ENCODE peak calls at places on chromosomes 6 and 20, in six cellular contexts. G is fibroblast of the aortic adventitia, P is B cell, M is foreskin fibroblast, L is chondrocyte, X is PC-3. Z is an unnamed sample.

GRCh38 chr6:44841829-44842228 is 454.3 kb downstream of the CDC5L start:
- DNase-seq in G (no peak), P (no peak), M (no peak), L (no peak), X (no peak), Z (no peak)

GRCh38 chr20:32288225-32288849 is 10.9 kb downstream of the KIF3B start:
- DNase-seq in G (no peak), P (no peak), M (no peak), L (no peak), X (no peak), Z (no peak)

GRCh38 chr6:30885481-30885998 is 1.2 kb downstream of the DDR1 start:
- DNase-seq in G (no peak), P (no peak), M (peak), L (no peak), X (peak), Z (peak)

GRCh38 chr20:14234666-14235295 is 102.6 kb downstream of the FLRT3 start:
- DNase-seq in G (peak), P (no peak), M (peak), L (no peak), X (peak), Z (no peak)

GRCh38 chr6:116010400-116011095 is 50.1 kb downstream of the FRK start:
- DNase-seq in G (peak), P (peak), M (peak), L (no peak), X (peak), Z (peak)

GRCh38 chr6:3202999-3203696 is 24.3 kb downstream of the TUBB2B start:
- DNase-seq in G (peak), P (no peak), M (peak), L (no peak), X (no peak), Z (peak)

GRCh38 chr20:38094968-38095689 is 61.6 kb downstream of the RPRD1B start:
- DNase-seq in G (peak), P (no peak), M (no peak), L (no peak), X (no peak), Z (no peak)

GRCh38 chr6:33988121-33989015 is 157.5 kb downstream of the GRM4 start:
- DNase-seq in G (no peak), P (no peak), M (no peak), L (no peak), X (no peak), Z (no peak)

GRCh38 chr20:48011025-48011424 is 225.7 kb upstream of the SULF2 start:
- DNase-seq in G (no peak), P (no peak), M (no peak), L (no peak), X (no peak), Z (no peak)

GRCh38 chr6:125486881-125487280 is 185.1 kb upstream of the HDDC2 start:
- DNase-seq in G (peak), P (no peak), M (peak), L (no peak), X (no peak), Z (no peak)

GRCh38 chr20:53785320-53785719 is 191.7 kb upstream of the ZNF217 start:
- DNase-seq in G (no peak), P (no peak), M (no peak), L (no peak), X (peak), Z (no peak)

GRCh38 chr20:46828471-46828870 is 66.2 kb upstream of the EYA2 start:
- DNase-seq in G (peak), P (no peak), M (peak), L (no peak), X (peak), Z (no peak)

GRCh38 chr20:19015326-19015725 is 197.1 kb upstream of the SLC24A3 start:
- DNase-seq in G (no peak), P (no peak), M (no peak), L (no peak), X (no peak), Z (no peak)

GRCh38 chr6:35082046-35082732 is 59.0 kb downstream of the TCP11 start:
- DNase-seq in G (no peak), P (no peak), M (no peak), L (no peak), X (no peak), Z (no peak)

GRCh38 chr6:50198245-50198644 is 148.5 kb upstream of the DEFB112 start:
- DNase-seq in G (no peak), P (no peak), M (no peak), L (no peak), X (no peak), Z (no peak)

GRCh38 chr20:3121271-3121911 is 36.9 kb upstream of the AVP start:
- DNase-seq in G (no peak), P (no peak), M (no peak), L (peak), X (no peak), Z (no peak)

GRCh38 chr6:132136976-132137375 is 185.8 kb upstream of the CCN2 start:
- DNase-seq in G (peak), P (no peak), M (peak), L (no peak), X (no peak), Z (no peak)

GRCh38 chr6:77463308-77463880 is at the start of gene HTR1B:
- DNase-seq in G (no peak), P (no peak), M (peak), L (peak), X (no peak), Z (peak)

GRCh38 chr6:53494076-53494475 is 50.8 kb downstream of the GCLC start:
- DNase-seq in G (peak), P (no peak), M (peak), L (no peak), X (peak), Z (no peak)

GRCh38 chr20:38609828-38610227 is 8.2 kb downstream of the ARHGAP40 start:
- DNase-seq in G (no peak), P (no peak), M (no peak), L (no peak), X (no peak), Z (no peak)

GRCh38 chr6:108904731-108905130 is 56.5 kb downstream of the ARMC2 start:
- DNase-seq in G (no peak), P (peak), M (no peak), L (no peak), X (no peak), Z (peak)

GRCh38 chr6:139449611-139450000 is 75.2 kb upstream of the CITED2 start:
- DNase-seq in G (peak), P (no peak), M (peak), L (no peak), X (peak), Z (no peak)

GRCh38 chr20:59623583-59623982 is 19.2 kb downstream of the PHACTR3 start:
- DNase-seq in G (no peak), P (no peak), M (no peak), L (no peak), X (no peak), Z (no peak)

GRCh38 chr20:34978092-34978744 is 22.6 kb downstream of the MYH7B start:
- DNase-seq in G (no peak), P (no peak), M (no peak), L (no peak), X (no peak), Z (no peak)

GRCh38 chr20:60057866-60058807 is 99.9 kb downstream of the CDH26 start:
- DNase-seq in G (no peak), P (peak), M (peak), L (no peak), X (no peak), Z (no peak)

GRCh38 chr6:10235339-10235738 is 179.5 kb downstream of the TFAP2A start:
- DNase-seq in G (no peak), P (no peak), M (no peak), L (no peak), X (no peak), Z (no peak)
- TF ChIP-seq CTCF in G (no peak), P (no peak), M (no peak), L (no peak), X (no peak), Z (no peak)

DNA sequence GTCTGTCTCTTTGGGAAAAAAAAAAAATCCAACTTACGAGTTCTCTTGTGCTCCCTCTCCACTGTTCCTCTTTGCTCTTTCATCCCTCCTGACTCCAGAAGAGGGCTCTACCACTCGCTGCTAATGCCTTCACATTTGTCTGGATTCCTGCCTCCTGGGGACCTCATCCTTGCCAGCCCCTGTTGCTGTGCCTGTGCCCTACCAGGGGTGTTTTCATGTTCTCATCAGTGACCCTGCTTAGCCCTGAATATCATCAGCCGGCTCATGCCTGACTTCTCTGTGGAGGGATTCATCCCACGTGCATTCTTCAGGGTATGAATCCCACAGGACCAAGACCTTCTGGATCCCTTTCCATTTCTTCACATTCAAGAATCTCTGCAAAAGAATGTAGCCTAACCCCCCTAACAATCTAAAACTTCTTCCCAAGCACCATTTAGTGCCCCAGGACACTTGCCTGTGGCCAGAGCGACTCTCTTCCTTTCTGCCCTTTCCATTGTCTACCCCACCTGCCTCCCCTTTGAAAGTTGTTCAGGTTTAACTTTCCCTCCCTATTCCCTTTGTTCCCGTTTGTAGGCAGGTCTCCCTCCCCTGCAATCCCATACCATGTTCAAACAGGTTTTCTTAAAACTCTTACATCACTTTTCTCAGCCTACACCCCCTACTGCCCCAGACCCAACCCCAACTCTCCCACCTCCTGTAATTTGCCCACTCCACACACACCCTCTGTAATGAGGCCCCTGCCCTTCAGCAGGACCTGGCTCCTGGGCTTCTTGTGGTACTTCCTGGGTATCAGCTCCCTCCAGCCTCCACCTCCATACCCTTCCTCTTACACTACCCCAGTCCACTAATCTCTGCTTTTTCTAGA is 50.2 kb downstream of the RREB1 start:
- DNase-seq in G (peak), P (no peak), M (peak), L (no peak), X (no peak), Z (no peak)
- TF ChIP-seq CTCF in G (no peak), P (no peak), M (peak), L (peak), X (no peak), Z (no peak)

DNA sequence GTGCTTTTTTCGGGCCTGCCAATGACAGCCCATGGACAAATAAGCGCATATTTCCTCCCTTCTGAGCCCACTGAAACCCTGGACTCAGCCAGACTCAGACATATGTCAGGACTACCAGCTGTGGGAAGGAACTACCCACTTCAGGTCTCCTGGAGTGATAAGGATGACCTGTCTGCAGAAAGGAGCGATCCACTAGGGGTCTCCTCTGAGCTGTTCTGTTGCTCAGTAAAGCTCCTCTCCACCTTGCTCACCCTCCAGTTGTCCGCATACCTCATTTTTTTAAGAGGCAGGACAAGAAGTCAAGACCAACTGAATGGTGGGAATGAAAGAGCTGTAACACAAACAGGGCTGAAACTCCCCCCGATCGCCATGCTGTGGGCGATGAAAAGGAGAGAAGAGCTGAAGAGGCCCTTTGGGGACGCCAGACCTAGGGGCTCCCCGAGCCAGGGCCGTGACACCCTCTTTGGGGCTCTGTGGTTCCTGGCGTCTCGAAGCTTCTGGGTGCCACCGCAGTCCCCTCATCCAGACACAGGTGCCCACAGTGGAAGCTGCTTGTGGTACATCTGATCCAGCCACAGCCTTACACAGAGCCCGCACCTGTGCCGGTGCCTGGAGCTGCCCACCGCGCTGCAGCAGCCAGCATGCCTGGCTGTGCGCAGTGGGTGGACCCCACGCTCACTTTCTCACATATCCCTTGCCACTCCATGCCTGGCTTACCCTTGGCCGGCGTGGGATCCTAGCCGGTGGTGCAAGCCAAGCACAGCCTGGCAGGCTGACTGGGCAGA is 68.8 kb downstream of the EYS start:
- DNase-seq in G (no peak), P (no peak), M (no peak), L (peak), X (peak), Z (no peak)
- TF ChIP-seq CTCF in G (no peak), P (no peak), M (no peak), L (no peak), X (peak), Z (no peak)

GRCh38 chr20:57290178-57290484 is 23.7 kb upstream of the BMP7 start:
- DNase-seq in G (no peak), P (no peak), M (no peak), L (no peak), X (no peak), Z (no peak)

GRCh38 chr20:57288676-57289075 is 22.2 kb upstream of the BMP7 start:
- DNase-seq in G (no peak), P (no peak), M (peak), L (no peak), X (no peak), Z (no peak)

GRCh38 chr20:57287901-57288300 is 21.5 kb upstream of the BMP7 start:
- DNase-seq in G (no peak), P (no peak), M (no peak), L (no peak), X (no peak), Z (no peak)

GRCh38 chr20:57289401-57290177 is 23.1 kb upstream of the BMP7 start:
- DNase-seq in G (no peak), P (no peak), M (no peak), L (no peak), X (no peak), Z (no peak)

GRCh38 chr20:57287007-57287810 is 20.8 kb upstream of the BMP7 start:
- DNase-seq in G (no peak), P (no peak), M (no peak), L (no peak), X (no peak), Z (no peak)
- TF ChIP-seq CTCF in G (no peak), P (no peak), M (no peak), L (no peak), X (no peak), Z (no peak)

DNA sequence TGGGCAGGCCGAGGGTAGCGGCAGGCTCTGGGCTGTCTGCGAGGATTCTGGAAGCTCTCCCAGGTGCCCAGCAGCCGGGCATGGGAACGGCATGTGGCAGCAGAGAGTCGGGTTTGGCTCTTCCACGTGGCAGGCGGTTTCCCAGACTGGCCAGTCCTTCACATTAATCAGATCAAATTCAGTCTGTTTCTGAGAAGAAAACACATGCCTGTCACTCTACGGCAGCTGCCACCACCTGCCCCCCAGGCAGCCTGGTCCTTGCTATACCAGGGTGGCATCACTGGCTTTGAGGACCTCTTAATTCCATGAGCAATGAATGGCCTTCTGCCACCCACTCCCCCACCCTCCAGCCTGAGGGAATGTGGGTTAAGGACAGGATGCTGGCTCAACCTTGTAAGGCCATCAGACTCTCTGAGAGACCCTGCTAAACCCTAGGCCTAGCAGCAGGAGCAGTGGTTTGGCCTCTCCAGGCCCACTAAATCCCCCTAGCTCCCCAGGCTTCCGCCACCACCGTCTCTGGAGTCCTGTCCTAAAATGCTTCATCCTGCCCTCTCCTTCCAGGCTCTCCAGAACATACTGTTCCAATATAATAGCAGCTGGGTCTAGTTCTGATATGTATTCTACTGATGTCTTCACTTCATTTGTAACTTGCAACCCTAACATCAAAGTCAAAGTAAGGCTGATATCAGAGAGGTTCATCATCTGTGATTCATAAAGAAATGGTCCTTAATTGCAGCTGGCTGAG is 47.8 kb downstream of the PLCG1 start:
- DNase-seq in G (no peak), P (no peak), M (no peak), L (peak), X (no peak), Z (no peak)
- TF ChIP-seq CTCF in G (no peak), P (no peak), M (no peak), L (no peak), X (no peak), Z (no peak)

DNA sequence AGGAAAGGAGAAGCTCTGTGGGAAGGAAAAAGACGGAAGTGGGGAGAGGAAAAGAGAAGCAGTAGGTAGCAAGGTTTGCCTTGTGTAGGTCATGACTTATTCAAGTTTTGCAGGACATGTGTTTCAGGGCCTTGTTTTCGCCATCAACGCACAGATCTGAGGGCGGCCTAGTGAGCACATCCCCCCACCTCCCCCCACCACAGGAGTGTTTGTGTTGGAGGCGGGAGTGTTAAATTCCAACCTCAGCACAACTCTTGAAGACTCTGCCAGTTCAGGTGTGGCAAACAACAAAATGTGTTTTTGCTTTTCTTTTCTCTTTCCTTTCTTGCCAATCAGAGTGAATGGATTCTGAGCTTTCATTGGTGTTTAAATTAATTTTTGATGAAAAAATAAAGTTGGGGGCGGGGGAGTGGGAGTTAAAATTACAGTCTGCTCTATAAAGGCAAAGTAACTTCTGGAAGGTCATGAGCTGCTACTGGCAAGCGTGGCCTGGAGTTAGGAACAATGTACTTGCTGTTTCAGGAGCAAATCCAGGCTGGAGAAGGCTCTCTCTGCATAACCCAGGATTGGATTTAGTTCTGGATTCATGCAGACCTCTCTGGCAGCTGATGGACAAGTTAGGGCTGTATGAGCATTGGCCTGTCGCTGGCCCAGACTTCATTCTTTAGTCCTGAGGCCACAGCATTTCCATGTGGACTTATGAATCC is 338.5 kb downstream of the CD83 start:
- DNase-seq in G (no peak), P (no peak), M (no peak), L (no peak), X (no peak), Z (no peak)
- TF ChIP-seq CTCF in G (no peak), P (no peak), M (no peak), L (no peak), X (no peak), Z (no peak)

GRCh38 chr6:159134701-159135364 is 34.4 kb upstream of the FNDC1 start:
- DNase-seq in G (peak), P (peak), M (peak), L (no peak), X (peak), Z (peak)
- TF ChIP-seq CTCF in G (peak), P (peak), M (peak), L (peak), X (peak), Z (peak)

Z was measured in GM13976.